ENCODE peak calls at places on chromosomes 2 and 18, in five cellular contexts. N is activated CD4-positive, alpha-beta T cell treated with anti-CD3 and anti-CD28 coated beads, Interleukin-2, amount 50 U/mL, for 1 hour; G is left ventricle myocardium inferior; Y is NCI-H82; S is GM03348. U is an unnamed sample.

GRCh38 chr2:64204006-64204632 is 59.9 kb upstream of the PELI1 start:
- DNase-seq in N (peak), G (peak), Y (peak), S (peak), U (no peak)

GRCh38 chr2:71385008-71385407 is 53.4 kb downstream of the ZNF638 start:
- DNase-seq in N (no peak), G (no peak), Y (no peak), S (peak), U (no peak)

GRCh38 chr2:10220045-10220444 is 82.7 kb upstream of the HPCAL1 start:
- DNase-seq in N (no peak), G (no peak), Y (no peak), S (no peak), U (no peak)

GRCh38 chr18:59340312-59340711 is 18.8 kb downstream of the LMAN1 start:
- DNase-seq in N (no peak), G (no peak), Y (no peak), S (no peak), U (no peak)

GRCh38 chr2:203820969-203821368 is 46.6 kb upstream of the CTLA4 start:
- DNase-seq in N (no peak), G (no peak), Y (no peak), S (no peak), U (no peak)

GRCh38 chr2:241910604-241911520 is 41.3 kb downstream of the RTP5 start:
- DNase-seq in N (no peak), G (no peak), Y (no peak), S (no peak), U (no peak)

GRCh38 chr2:26489213-26489850 is 11.4 kb upstream of the OTOF start:
- DNase-seq in N (no peak), G (no peak), Y (no peak), S (no peak), U (no peak)

GRCh38 chr18:39962546-39962945 is 1992.5 kb upstream of the PIK3C3 start:
- DNase-seq in N (no peak), G (no peak), Y (no peak), S (no peak), U (no peak)

GRCh38 chr18:69401475-69402218 is 959 bp downstream of the DOK6 start:
- DNase-seq in N (no peak), G (no peak), Y (peak), S (peak), U (peak)

GRCh38 chr18:5975111-5975622 is 79.8 kb upstream of the TMEM200C start:
- DNase-seq in N (no peak), G (no peak), Y (peak), S (peak), U (no peak)

GRCh38 chr18:48486762-48487161 is 52.1 kb upstream of the CTIF start:
- DNase-seq in N (no peak), G (no peak), Y (no peak), S (peak), U (no peak)

GRCh38 chr18:11512096-11513030 is 97.0 kb upstream of the SLC35G4 start:
- DNase-seq in N (no peak), G (no peak), Y (no peak), S (no peak), U (peak)

GRCh38 chr2:168518555-168519066 is 62.5 kb downstream of the CERS6 start:
- DNase-seq in N (no peak), G (no peak), Y (peak), S (no peak), U (peak)

GRCh38 chr2:231611273-231612198 is 18.9 kb downstream of the TEX44 start:
- DNase-seq in N (no peak), G (no peak), Y (peak), S (peak), U (peak)

GRCh38 chr2:88117976-88118375 is 9.9 kb downstream of the FABP1 start:
- DNase-seq in N (no peak), G (no peak), Y (no peak), S (no peak), U (no peak)

GRCh38 chr2:104443137-104443536 is 410.8 kb upstream of the POU3F3 start:
- DNase-seq in N (no peak), G (no peak), Y (no peak), S (no peak), U (no peak)

GRCh38 chr2:64869126-64869525 is 120.1 kb upstream of the SLC1A4 start:
- DNase-seq in N (no peak), G (no peak), Y (no peak), S (no peak), U (peak)

GRCh38 chr2:186493564-186494085 is 7.6 kb downstream of the ZC3H15 start:
- DNase-seq in N (no peak), G (no peak), Y (no peak), S (no peak), U (no peak)

GRCh38 chr18:62715829-62716678 is 713 bp downstream of the PHLPP1 start:
- DNase-seq in N (peak), G (peak), Y (peak), S (peak), U (peak)

GRCh38 chr18:49048361-49048760 is 97.6 kb upstream of the SMAD7 start:
- DNase-seq in N (no peak), G (no peak), Y (no peak), S (peak), U (no peak)

GRCh38 chr18:75783816-75784215 is 356.3 kb upstream of the SMIM21 start:
- DNase-seq in N (no peak), G (no peak), Y (peak), S (no peak), U (no peak)

GRCh38 chr18:74299746-74300145 is 8.0 kb upstream of the CYB5A start:
- DNase-seq in N (no peak), G (no peak), Y (no peak), S (no peak), U (no peak)

GRCh38 chr2:37672104-37672869 is 845 bp upstream of the CDC42EP3 start:
- DNase-seq in N (peak), G (peak), Y (peak), S (peak), U (peak)

GRCh38 chr2:237724811-237725478 is 73.6 kb upstream of the RBM44 start:
- DNase-seq in N (no peak), G (no peak), Y (no peak), S (no peak), U (no peak)

GRCh38 chr2:176583530-176584101 is 314.4 kb downstream of the MTX2 start:
- DNase-seq in N (no peak), G (no peak), Y (no peak), S (no peak), U (peak)

GRCh38 chr2:64769392-64770044 is 115.8 kb upstream of the SERTAD2 start:
- DNase-seq in N (no peak), G (no peak), Y (no peak), S (no peak), U (no peak)

GRCh38 chr2:52414596-52414995 is 1353.0 kb upstream of the CHAC2 start:
- DNase-seq in N (no peak), G (no peak), Y (no peak), S (peak), U (no peak)

GRCh38 chr2:1758112-1758630 is 13.9 kb upstream of the PXDN start:
- DNase-seq in N (no peak), G (no peak), Y (no peak), S (no peak), U (no peak)

GRCh38 chr2:235690809-235691450 is 197.1 kb downstream of the AGAP1 start:
- DNase-seq in N (no peak), G (no peak), Y (no peak), S (no peak), U (no peak)

GRCh38 chr2:95215018-95215612 is 7.8 kb downstream of the ZNF892 start:
- DNase-seq in N (no peak), G (no peak), Y (peak), S (no peak), U (no peak)